ENCODE peak calls at places on chromosome 6, in six cellular contexts. V, O, S, C, Q and Z are unnamed samples.

GRCh38 chr6:135231469-135231844 is 50.3 kb downstream of the MYB start:
- DNase-seq in V (peak), O (no peak), S (no peak), C (peak), Q (no peak), Z (no peak)

GRCh38 chr6:156963712-156964700 is 186.8 kb downstream of the ARID1B start:
- DNase-seq in V (peak), O (no peak), S (peak), C (peak), Q (no peak), Z (peak)

GRCh38 chr6:15520616-15521203 is 142.1 kb downstream of the DTNBP1 start:
- DNase-seq in V (no peak), O (no peak), S (no peak), C (no peak), Q (no peak), Z (no peak)

GRCh38 chr6:155985660-155986138 is 530.1 kb upstream of the NOX3 start:
- DNase-seq in V (no peak), O (peak), S (no peak), C (no peak), Q (no peak), Z (no peak)

GRCh38 chr6:87697581-87698552 is 4.2 kb downstream of the AKIRIN2 start:
- DNase-seq in V (no peak), O (no peak), S (no peak), C (peak), Q (no peak), Z (peak)

GRCh38 chr6:52065621-52066020 is 21.8 kb downstream of the PKHD1 start:
- DNase-seq in V (no peak), O (no peak), S (peak), C (no peak), Q (no peak), Z (no peak)

GRCh38 chr6:116072368-116072767 is 11.7 kb upstream of the FRK start:
- DNase-seq in V (no peak), O (no peak), S (peak), C (peak), Q (no peak), Z (peak)

GRCh38 chr6:31498748-31499147 is 803 bp downstream of the MICB start:
- DNase-seq in V (no peak), O (no peak), S (no peak), C (no peak), Q (no peak), Z (no peak)

GRCh38 chr6:121770943-121771342 is 335.5 kb downstream of the GJA1 start:
- DNase-seq in V (no peak), O (no peak), S (no peak), C (no peak), Q (no peak), Z (no peak)

GRCh38 chr6:149129401-149130077 is 188.0 kb upstream of the TAB2 start:
- DNase-seq in V (no peak), O (no peak), S (no peak), C (peak), Q (no peak), Z (peak)

GRCh38 chr6:13687917-13688351 is 23.7 kb downstream of the RANBP9 start:
- DNase-seq in V (no peak), O (no peak), S (no peak), C (no peak), Q (no peak), Z (no peak)

GRCh38 chr6:43768983-43769525 is 957 bp upstream of the VEGFA start:
- DNase-seq in V (no peak), O (peak), S (no peak), C (peak), Q (no peak), Z (peak)

GRCh38 chr6:43334466-43335095 is 26.0 kb upstream of the CRIP3 start:
- DNase-seq in V (no peak), O (no peak), S (peak), C (peak), Q (no peak), Z (peak)

GRCh38 chr6:131602913-131603312 is 25.1 kb downstream of the MED23 start:
- DNase-seq in V (no peak), O (no peak), S (no peak), C (peak), Q (no peak), Z (peak)

GRCh38 chr6:94052754-94053153 is 633.4 kb upstream of the EPHA7 start:
- DNase-seq in V (no peak), O (no peak), S (no peak), C (no peak), Q (no peak), Z (peak)

GRCh38 chr6:135329851-135330803 is 149.0 kb downstream of the MYB start:
- DNase-seq in V (no peak), O (no peak), S (no peak), C (no peak), Q (no peak), Z (no peak)

GRCh38 chr6:154030646-154031045 is 8.4 kb upstream of the OPRM1 start:
- DNase-seq in V (no peak), O (no peak), S (no peak), C (no peak), Q (no peak), Z (no peak)

GRCh38 chr6:166333172-166333995 is 9.0 kb downstream of the SFT2D1 start:
- DNase-seq in V (peak), O (no peak), S (no peak), C (no peak), Q (no peak), Z (no peak)